ENCODE peak calls at places on chromosomes 5 and 9, in five cellular contexts. Q is foreskin keratinocyte; O is adrenal gland; E is CD8-positive, alpha-beta memory T cell; J is left ventricle myocardium inferior. T is an unnamed sample.

GRCh38 chr9:13278368-13279246 is 885 bp downstream of the MPDZ start:
- DNase-seq in Q (no peak), J (peak), O (peak), E (no peak), T (no peak)

GRCh38 chr9:121735065-121735791 is 83.8 kb downstream of the DAB2IP start:
- DNase-seq in O (no peak), Q (no peak), J (no peak), E (no peak), T (no peak)

GRCh38 chr5:131171276-131171815 is 602 bp downstream of the LYRM7 start:
- DNase-seq in Q (peak), O (no peak), E (no peak), J (no peak), T (peak)

GRCh38 chr5:154373729-154374179 is 72.0 kb upstream of the SAP30L start:
- DNase-seq in J (no peak), E (no peak), O (no peak), Q (no peak), T (no peak)

GRCh38 chr9:134698587-134699342 is 57.2 kb downstream of the COL5A1 start:
- DNase-seq in Q (no peak), J (peak), E (no peak), O (peak), T (peak)

GRCh38 chr9:126788631-126789349 is 16.1 kb upstream of the ZBTB43 start:
- DNase-seq in E (no peak), J (no peak), Q (peak), O (no peak), T (peak)

GRCh38 chr5:14365831-14366435 is 215.7 kb upstream of the OTULINL start:
- DNase-seq in O (no peak), J (no peak), Q (peak), E (peak), T (no peak)

GRCh38 chr5:96940586-96940985 is 4.7 kb downstream of the LNPEP start:
- DNase-seq in E (no peak), J (no peak), O (no peak), Q (no peak), T (no peak)

T was measured in MM.1S.